ENCODE peak calls at places on chromosomes 2 and 18, in six cellular contexts. K, P, D, T, B and Z are unnamed samples.
A peak's percentile ranks its signal among the peaks of the same experiment; 100 is the strongest.

GRCh38 chr2:46827274-46827930 is 88.2 kb downstream of the MCFD2 start:
- DNase-seq in K (no peak), P (no peak), D (no peak), T (no peak), B (no peak), Z (no peak)

GRCh38 chr2:55883339-55883738 is 40.2 kb downstream of the EFEMP1 start:
- DNase-seq in K (no peak), P (no peak), D (no peak), T (no peak), B (no peak), Z (no peak)

GRCh38 chr2:172370821-172371455 is 56.4 kb upstream of the ITGA6 start:
- DNase-seq in K (peak; percentile 15), P (no peak), D (no peak), T (no peak), B (no peak), Z (no peak)

GRCh38 chr2:26351375-26352090 is 4.9 kb upstream of the ADGRF3 start:
- DNase-seq in K (no peak), P (no peak), D (no peak), T (no peak), B (no peak), Z (no peak)

GRCh38 chr2:101980368-101980767 is 11.4 kb upstream of the IL1R2 start:
- DNase-seq in K (peak; percentile 23), P (no peak), D (no peak), T (no peak), B (no peak), Z (no peak)

GRCh38 chr2:47299555-47299954 is 103.4 kb upstream of the MSH2 start:
- DNase-seq in K (peak; percentile 72), P (no peak), D (no peak), T (peak; percentile 62), B (no peak), Z (peak; percentile 43)

GRCh38 chr2:196442211-196442610 is 197.3 kb upstream of the CCDC150 start:
- DNase-seq in K (peak; percentile 15), P (no peak), D (no peak), T (no peak), B (no peak), Z (no peak)

GRCh38 chr2:217993817-217994459 is 8.9 kb downstream of the TNS1 start:
- DNase-seq in K (peak; percentile 31), P (peak; percentile 9), D (peak; percentile 38), T (peak; percentile 77), B (peak; percentile 21), Z (peak; percentile 61)

GRCh38 chr2:152407204-152407721 is 72.3 kb downstream of the FMNL2 start:
- DNase-seq in K (peak; percentile 56), P (no peak), D (no peak), T (peak; percentile 70), B (peak; percentile 40), Z (no peak)

GRCh38 chr18:78957140-78957539 is 22.5 kb upstream of the SALL3 start:
- DNase-seq in K (no peak), P (no peak), D (no peak), T (no peak), B (no peak), Z (no peak)

GRCh38 chr18:8333961-8334360 is 275.3 kb upstream of the RAB12 start:
- DNase-seq in K (no peak), P (no peak), D (no peak), T (no peak), B (peak; percentile 35), Z (peak; percentile 60)

GRCh38 chr18:76610933-76611749 is 116.1 kb upstream of the ZNF516 start:
- DNase-seq in K (peak; percentile 84), P (no peak), D (no peak), T (peak; percentile 31), B (no peak), Z (peak; percentile 78)

GRCh38 chr2:148922776-148923175 is 47.7 kb downstream of the KIF5C start:
- DNase-seq in K (peak; percentile 77), P (no peak), D (no peak), T (no peak), B (peak; percentile 93), Z (no peak)

GRCh38 chr18:70288851-70289328 is at the start of gene SOCS6:
- DNase-seq in K (no peak), P (peak; percentile 27), D (peak; percentile 69), T (peak; percentile 82), B (peak; percentile 90), Z (peak; percentile 89)

GRCh38 chr2:102027036-102027702 is 35.4 kb downstream of the IL1R2 start:
- DNase-seq in K (peak; percentile 62), P (no peak), D (no peak), T (no peak), B (no peak), Z (no peak)

GRCh38 chr18:21958707-21959457 is 210.5 kb upstream of the GATA6 start:
- DNase-seq in K (no peak), P (no peak), D (no peak), T (no peak), B (no peak), Z (no peak)